ENCODE peak calls at places on chromosomes 16 and 17, in seven cellular contexts. One of them, this sample, is unnamed.

GRCh38 chr16:67936876-67937605 is 391 bp upstream of the PSMB10 start:
- DNase-seq in H1: no peak
- DNase-seq in K562: no peak
- DNase-seq in HepG2: no peak
- DNase-seq in SK-N-SH: no peak
- DNase-seq in GM12892: peak
- DNase-seq in GM12878: peak
- DNase-seq in this sample: peak

GRCh38 chr16:3825103-3825502 is 55.4 kb downstream of the CREBBP start:
- DNase-seq in GM12892: no peak
- DNase-seq in SK-N-SH: no peak
- DNase-seq in GM12878: no peak
- DNase-seq in K562: no peak
- DNase-seq in HepG2: no peak
- DNase-seq in H1: no peak
- DNase-seq in this sample: no peak

GRCh38 chr17:59707971-59708425 is 544 bp downstream of the VMP1 start:
- DNase-seq in HepG2: no peak
- DNase-seq in GM12878: no peak
- DNase-seq in H1: no peak
- DNase-seq in GM12892: no peak
- DNase-seq in K562: no peak
- DNase-seq in SK-N-SH: no peak
- DNase-seq in this sample: peak

GRCh38 chr16:80541306-80541694 is 507 bp downstream of the DYNLRB2 start:
- DNase-seq in GM12892: no peak
- DNase-seq in H1: no peak
- DNase-seq in GM12878: no peak
- DNase-seq in HepG2: no peak
- DNase-seq in SK-N-SH: no peak
- DNase-seq in K562: no peak
- DNase-seq in this sample: no peak

GRCh38 chr17:67033613-67034012 is 10.7 kb upstream of the CACNG1 start:
- DNase-seq in GM12878: no peak
- DNase-seq in HepG2: no peak
- DNase-seq in H1: no peak
- DNase-seq in SK-N-SH: no peak
- DNase-seq in K562: no peak
- DNase-seq in GM12892: no peak
- DNase-seq in this sample: no peak

GRCh38 chr16:48687421-48688038 is 77.5 kb upstream of the N4BP1 start:
- DNase-seq in GM12892: peak
- DNase-seq in SK-N-SH: peak
- DNase-seq in GM12878: peak
- DNase-seq in H1: no peak
- DNase-seq in HepG2: peak
- DNase-seq in K562: peak
- DNase-seq in this sample: peak

GRCh38 chr16:23535901-23536300 is 21.2 kb downstream of the EARS2 start:
- DNase-seq in GM12878: no peak
- DNase-seq in SK-N-SH: no peak
- DNase-seq in H1: no peak
- DNase-seq in GM12892: no peak
- DNase-seq in HepG2: no peak
- DNase-seq in K562: no peak
- DNase-seq in this sample: no peak

GRCh38 chr16:68355447-68356248 is 44.8 kb downstream of the PRMT7 start:
- DNase-seq in GM12892: no peak
- DNase-seq in K562: no peak
- DNase-seq in HepG2: no peak
- DNase-seq in H1: no peak
- DNase-seq in SK-N-SH: peak
- DNase-seq in GM12878: no peak
- DNase-seq in this sample: no peak

GRCh38 chr17:48056879-48057278 is 8.7 kb downstream of the NFE2L1 start:
- DNase-seq in GM12878: no peak
- DNase-seq in H1: no peak
- DNase-seq in HepG2: no peak
- DNase-seq in K562: no peak
- DNase-seq in SK-N-SH: no peak
- DNase-seq in GM12892: no peak
- DNase-seq in this sample: no peak

GRCh38 chr17:69677130-69677529 is 262.6 kb downstream of the MAP2K6 start:
- DNase-seq in GM12878: no peak
- DNase-seq in H1: no peak
- DNase-seq in SK-N-SH: no peak
- DNase-seq in HepG2: no peak
- DNase-seq in K562: no peak
- DNase-seq in GM12892: no peak
- DNase-seq in this sample: no peak

GRCh38 chr17:2237521-2237921 is 66.1 kb downstream of the SMG6 start:
- DNase-seq in K562: no peak
- DNase-seq in SK-N-SH: no peak
- DNase-seq in H1: no peak
- DNase-seq in GM12892: no peak
- DNase-seq in GM12878: no peak
- DNase-seq in HepG2: no peak
- DNase-seq in this sample: no peak

GRCh38 chr17:2230877-2231276 is 72.7 kb downstream of the SMG6 start:
- DNase-seq in GM12878: no peak
- DNase-seq in SK-N-SH: no peak
- DNase-seq in HepG2: no peak
- DNase-seq in H1: no peak
- DNase-seq in GM12892: no peak
- DNase-seq in K562: no peak
- DNase-seq in this sample: no peak

GRCh38 chr17:2232244-2232638 is 71.3 kb downstream of the SMG6 start:
- DNase-seq in H1: no peak
- DNase-seq in HepG2: no peak
- DNase-seq in GM12892: no peak
- DNase-seq in K562: no peak
- DNase-seq in GM12878: no peak
- DNase-seq in SK-N-SH: no peak
- DNase-seq in this sample: no peak

GRCh38 chr17:2235792-2236365 is 67.7 kb downstream of the SMG6 start:
- DNase-seq in GM12878: no peak
- DNase-seq in SK-N-SH: no peak
- DNase-seq in GM12892: no peak
- DNase-seq in HepG2: no peak
- DNase-seq in K562: no peak
- DNase-seq in H1: no peak
- DNase-seq in this sample: no peak

GRCh38 chr17:2233441-2233947 is 70.1 kb downstream of the SMG6 start:
- DNase-seq in SK-N-SH: no peak
- DNase-seq in K562: no peak
- DNase-seq in GM12892: no peak
- DNase-seq in H1: no peak
- DNase-seq in GM12878: no peak
- DNase-seq in HepG2: no peak
- DNase-seq in this sample: no peak
- TF ChIP-seq TAF1 in SK-N-SH: no peak
- TF ChIP-seq TAF1 in K562: no peak
- TF ChIP-seq TAF1 in GM12892: no peak
- TF ChIP-seq TAF1 in H1: no peak
- TF ChIP-seq TAF1 in GM12878: no peak
- TF ChIP-seq TAF1 in HepG2: no peak
- TF ChIP-seq TAF1 in this sample: no peak

DNA sequence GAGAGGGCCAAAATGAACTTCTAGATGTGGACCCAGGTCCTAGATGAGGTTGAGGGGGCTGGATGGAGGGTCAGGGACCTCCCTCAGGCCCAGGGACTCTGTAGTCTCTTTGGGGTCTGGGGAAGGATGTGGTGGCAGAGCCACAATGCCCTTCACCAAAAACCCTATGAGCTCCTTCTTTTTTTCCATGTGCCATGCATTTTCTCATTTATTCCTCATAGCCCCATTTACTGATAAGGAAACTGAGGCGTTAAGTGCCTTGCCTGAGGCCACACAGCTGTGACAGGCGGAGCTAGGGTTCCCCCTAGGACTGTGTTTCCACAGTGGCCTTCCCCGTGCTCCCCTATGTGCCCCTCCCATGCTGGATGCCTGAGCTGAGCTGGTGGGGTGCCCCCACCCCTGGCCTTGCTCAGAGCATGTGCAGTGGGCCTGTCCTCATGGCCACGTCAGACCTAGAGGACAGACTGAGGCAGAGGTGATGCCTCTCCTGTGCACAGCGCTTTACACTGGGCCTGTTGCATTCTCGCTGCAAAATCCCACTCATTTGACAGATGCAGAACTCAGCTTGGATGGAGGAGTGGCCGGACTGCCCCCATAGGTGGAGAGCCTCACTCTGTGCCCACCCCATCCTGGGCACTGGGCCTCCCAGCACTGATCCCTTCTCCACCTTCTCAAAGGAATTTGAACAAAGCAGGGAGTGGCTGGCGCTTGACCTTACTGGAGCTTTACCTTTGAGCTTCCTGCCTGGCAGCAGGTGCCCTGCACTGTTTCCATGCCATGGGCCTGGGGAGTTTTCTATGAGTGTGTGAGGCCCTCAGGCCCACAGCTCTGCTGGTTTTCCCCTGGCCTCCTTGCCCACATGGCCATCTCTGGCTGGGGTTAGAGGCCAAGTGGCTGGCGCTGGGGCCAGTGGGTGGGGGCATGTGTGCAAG is 2.5 kb downstream of the MAP2K3 start:
- DNase-seq in GM12878: no peak
- DNase-seq in H1: no peak
- DNase-seq in GM12892: no peak
- DNase-seq in SK-N-SH: no peak
- DNase-seq in K562: no peak
- DNase-seq in HepG2: peak
- DNase-seq in this sample: no peak
- TF ChIP-seq POLR2AphosphoS5 in GM12878: no peak
- TF ChIP-seq POLR2AphosphoS5 in H1: no peak
- TF ChIP-seq POLR2AphosphoS5 in GM12892: no peak
- TF ChIP-seq POLR2AphosphoS5 in SK-N-SH: no peak
- TF ChIP-seq POLR2AphosphoS5 in K562: no peak
- TF ChIP-seq POLR2AphosphoS5 in HepG2: no peak
- TF ChIP-seq POLR2AphosphoS5 in this sample: no peak

DNA sequence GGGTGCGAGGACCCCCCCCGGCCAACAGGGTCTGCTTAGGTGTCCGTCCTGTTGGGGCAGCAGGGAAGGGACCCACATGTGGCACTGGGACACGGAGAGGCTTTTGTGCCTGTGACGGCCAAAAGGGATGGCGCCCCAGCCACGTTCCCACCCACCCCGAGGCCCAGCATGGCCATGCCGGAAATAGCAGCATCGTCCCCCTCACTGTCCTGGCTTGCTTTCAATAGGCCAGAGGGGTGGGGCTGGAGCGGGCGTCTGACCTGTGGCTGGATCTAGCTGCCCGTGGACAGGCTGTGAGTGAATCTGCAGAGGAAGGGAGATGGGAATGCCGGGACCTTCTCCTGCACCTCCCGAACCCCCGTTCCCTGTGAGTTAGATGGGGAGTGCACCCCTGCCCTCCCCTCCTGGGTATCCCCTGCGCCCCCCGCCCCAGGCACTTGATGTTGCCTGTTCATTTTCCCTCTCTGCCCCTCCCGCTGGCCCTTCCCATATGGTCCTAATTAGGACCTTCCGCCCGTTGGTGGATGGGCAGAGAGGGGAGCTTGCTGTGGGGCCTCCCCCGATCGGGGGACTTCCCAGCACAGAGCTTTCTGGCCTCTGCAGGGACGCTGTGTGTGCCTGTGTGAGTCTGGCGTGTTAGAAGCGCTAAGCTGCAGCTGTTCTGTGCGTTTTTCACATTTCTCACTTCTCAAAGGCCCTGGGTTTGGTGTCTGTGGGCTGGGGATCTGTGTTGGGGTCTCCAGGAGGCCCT is 292.8 kb downstream of the SEC14L1 start:
- DNase-seq in K562: no peak
- DNase-seq in GM12892: no peak
- DNase-seq in HepG2: no peak
- DNase-seq in H1: no peak
- DNase-seq in GM12878: no peak
- DNase-seq in SK-N-SH: peak
- DNase-seq in this sample: peak
- TF ChIP-seq TAF1 in K562: no peak
- TF ChIP-seq TAF1 in GM12892: no peak
- TF ChIP-seq TAF1 in HepG2: no peak
- TF ChIP-seq TAF1 in H1: no peak
- TF ChIP-seq TAF1 in GM12878: no peak
- TF ChIP-seq TAF1 in SK-N-SH: peak
- TF ChIP-seq TAF1 in this sample: no peak

GRCh38 chr17:79919164-79919585 is 79.9 kb upstream of the CBX4 start:
- DNase-seq in HepG2: no peak
- DNase-seq in SK-N-SH: peak
- DNase-seq in GM12878: no peak
- DNase-seq in K562: no peak
- DNase-seq in H1: no peak
- DNase-seq in GM12892: no peak
- DNase-seq in this sample: no peak
- TF ChIP-seq POLR2AphosphoS5 in HepG2: no peak
- TF ChIP-seq POLR2AphosphoS5 in SK-N-SH: no peak
- TF ChIP-seq POLR2AphosphoS5 in GM12878: no peak
- TF ChIP-seq POLR2AphosphoS5 in K562: no peak
- TF ChIP-seq POLR2AphosphoS5 in H1: no peak
- TF ChIP-seq POLR2AphosphoS5 in GM12892: no peak
- TF ChIP-seq POLR2AphosphoS5 in this sample: no peak